ENCODE peak calls at places on chromosome 17, in six cellular contexts. One of them, this sample, is unnamed.

GRCh38 chr17:68738044-68738443 is 136.9 kb upstream of the FAM20A start:
- DNase-seq in stomach: peak
- DNase-seq in prostate gland: no peak
- DNase-seq in IMR-90: no peak
- DNase-seq in Peyer's patch: no peak
- DNase-seq in ovary: peak
- DNase-seq in this sample: no peak

GRCh38 chr17:48799069-48799710 is 17.8 kb downstream of the TTLL6 start:
- DNase-seq in prostate gland: no peak
- DNase-seq in ovary: no peak
- DNase-seq in stomach: no peak
- DNase-seq in IMR-90: no peak
- DNase-seq in Peyer's patch: no peak
- DNase-seq in this sample: no peak

GRCh38 chr17:21171309-21171922 is 42.5 kb downstream of the TMEM11 start:
- DNase-seq in stomach: no peak
- DNase-seq in Peyer's patch: no peak
- DNase-seq in IMR-90: no peak
- DNase-seq in ovary: no peak
- DNase-seq in prostate gland: no peak
- DNase-seq in this sample: no peak

GRCh38 chr17:74186498-74186897 is 17.0 kb upstream of the RPL38 start:
- DNase-seq in stomach: no peak
- DNase-seq in ovary: no peak
- DNase-seq in IMR-90: no peak
- DNase-seq in Peyer's patch: no peak
- DNase-seq in prostate gland: no peak
- DNase-seq in this sample: no peak

GRCh38 chr17:41326173-41327145 is 10.9 kb upstream of the KRTAP17-1 start:
- DNase-seq in stomach: no peak
- DNase-seq in prostate gland: no peak
- DNase-seq in IMR-90: no peak
- DNase-seq in Peyer's patch: no peak
- DNase-seq in ovary: no peak
- DNase-seq in this sample: no peak

GRCh38 chr17:75652934-75653549 is 13.9 kb downstream of the RECQL5 start:
- DNase-seq in ovary: no peak
- DNase-seq in prostate gland: no peak
- DNase-seq in stomach: no peak
- DNase-seq in Peyer's patch: no peak
- DNase-seq in IMR-90: peak
- DNase-seq in this sample: no peak

GRCh38 chr17:16251556-16251955 is 34.5 kb downstream of the PIGL start:
- DNase-seq in stomach: no peak
- DNase-seq in IMR-90: no peak
- DNase-seq in ovary: no peak
- DNase-seq in prostate gland: no peak
- DNase-seq in Peyer's patch: no peak
- DNase-seq in this sample: no peak

GRCh38 chr17:9837551-9838471 is 12.1 kb downstream of the GLP2R start:
- DNase-seq in ovary: peak
- DNase-seq in Peyer's patch: no peak
- DNase-seq in stomach: no peak
- DNase-seq in IMR-90: peak
- DNase-seq in prostate gland: no peak
- DNase-seq in this sample: peak

GRCh38 chr17:39939588-39940419 is 12.3 kb downstream of the LRRC3C start:
- DNase-seq in IMR-90: peak
- DNase-seq in stomach: no peak
- DNase-seq in Peyer's patch: peak
- DNase-seq in prostate gland: no peak
- DNase-seq in ovary: no peak
- DNase-seq in this sample: peak

GRCh38 chr17:32523017-32523680 is 36.4 kb downstream of the CDK5R1 start:
- DNase-seq in IMR-90: no peak
- DNase-seq in Peyer's patch: peak
- DNase-seq in ovary: no peak
- DNase-seq in stomach: no peak
- DNase-seq in prostate gland: no peak
- DNase-seq in this sample: no peak

GRCh38 chr17:41394254-41395016 is 3.0 kb downstream of the KRT31 start:
- DNase-seq in ovary: no peak
- DNase-seq in Peyer's patch: no peak
- DNase-seq in IMR-90: peak
- DNase-seq in prostate gland: peak
- DNase-seq in stomach: no peak
- DNase-seq in this sample: no peak

GRCh38 chr17:83173997-83174858 is 94.8 kb downstream of the METRNL start:
- DNase-seq in IMR-90: peak
- DNase-seq in ovary: no peak
- DNase-seq in Peyer's patch: peak
- DNase-seq in stomach: no peak
- DNase-seq in prostate gland: peak
- DNase-seq in this sample: no peak

GRCh38 chr17:60372790-60373483 is 19.0 kb downstream of the USP32 start:
- DNase-seq in prostate gland: no peak
- DNase-seq in IMR-90: peak
- DNase-seq in ovary: no peak
- DNase-seq in Peyer's patch: no peak
- DNase-seq in stomach: no peak
- DNase-seq in this sample: peak

GRCh38 chr17:74199306-74200092 is 4.0 kb upstream of the RPL38 start:
- DNase-seq in stomach: peak
- DNase-seq in prostate gland: no peak
- DNase-seq in IMR-90: no peak
- DNase-seq in Peyer's patch: peak
- DNase-seq in ovary: no peak
- DNase-seq in this sample: peak

GRCh38 chr17:8476741-8477140 is 41.1 kb downstream of the NDEL1 start:
- DNase-seq in IMR-90: no peak
- DNase-seq in Peyer's patch: no peak
- DNase-seq in ovary: no peak
- DNase-seq in prostate gland: no peak
- DNase-seq in stomach: no peak
- DNase-seq in this sample: no peak

GRCh38 chr17:46192484-46193245 is 564 bp downstream of the KANSL1 start:
- DNase-seq in Peyer's patch: peak
- DNase-seq in stomach: peak
- DNase-seq in prostate gland: peak
- DNase-seq in ovary: peak
- DNase-seq in IMR-90: peak
- DNase-seq in this sample: peak

GRCh38 chr17:48804936-48805411 is 12.1 kb downstream of the TTLL6 start:
- DNase-seq in stomach: peak
- DNase-seq in IMR-90: peak
- DNase-seq in Peyer's patch: peak
- DNase-seq in prostate gland: peak
- DNase-seq in ovary: peak
- DNase-seq in this sample: peak

GRCh38 chr17:81508639-81509047 is 4.0 kb downstream of the ACTG1 start:
- DNase-seq in ovary: no peak
- DNase-seq in Peyer's patch: no peak
- DNase-seq in prostate gland: no peak
- DNase-seq in IMR-90: peak
- DNase-seq in stomach: no peak
- DNase-seq in this sample: no peak
- TF ChIP-seq POLR2A in ovary: no peak
- TF ChIP-seq POLR2A in Peyer's patch: no peak
- TF ChIP-seq POLR2A in prostate gland: no peak
- TF ChIP-seq POLR2A in IMR-90: peak
- TF ChIP-seq POLR2A in stomach: no peak
- TF ChIP-seq POLR2A in this sample: peak

GRCh38 chr17:3963214-3964201 is 729 bp downstream of the ATP2A3 start:
- DNase-seq in prostate gland: no peak
- DNase-seq in Peyer's patch: peak
- DNase-seq in ovary: no peak
- DNase-seq in stomach: peak
- DNase-seq in IMR-90: no peak
- DNase-seq in this sample: no peak
- TF ChIP-seq POLR2A in prostate gland: no peak
- TF ChIP-seq POLR2A in Peyer's patch: no peak
- TF ChIP-seq POLR2A in ovary: no peak
- TF ChIP-seq POLR2A in stomach: no peak
- TF ChIP-seq POLR2A in IMR-90: no peak
- TF ChIP-seq POLR2A in this sample: no peak

GRCh38 chr17:7179317-7180254 is at the start of gene ASGR1:
- DNase-seq in stomach: no peak
- DNase-seq in Peyer's patch: no peak
- DNase-seq in ovary: no peak
- DNase-seq in prostate gland: no peak
- DNase-seq in IMR-90: no peak
- DNase-seq in this sample: no peak
- TF ChIP-seq POLR2A in stomach: no peak
- TF ChIP-seq POLR2A in Peyer's patch: no peak
- TF ChIP-seq POLR2A in ovary: no peak
- TF ChIP-seq POLR2A in prostate gland: no peak
- TF ChIP-seq POLR2A in IMR-90: no peak
- TF ChIP-seq POLR2A in this sample: no peak

GRCh38 chr17:72372185-72372584 is 251.4 kb downstream of the SOX9 start:
- DNase-seq in IMR-90: peak
- DNase-seq in stomach: no peak
- DNase-seq in Peyer's patch: no peak
- DNase-seq in ovary: no peak
- DNase-seq in prostate gland: no peak
- DNase-seq in this sample: no peak
- TF ChIP-seq POLR2A in IMR-90: no peak
- TF ChIP-seq POLR2A in stomach: no peak
- TF ChIP-seq POLR2A in Peyer's patch: no peak
- TF ChIP-seq POLR2A in ovary: no peak
- TF ChIP-seq POLR2A in prostate gland: no peak
- TF ChIP-seq POLR2A in this sample: no peak

DNA sequence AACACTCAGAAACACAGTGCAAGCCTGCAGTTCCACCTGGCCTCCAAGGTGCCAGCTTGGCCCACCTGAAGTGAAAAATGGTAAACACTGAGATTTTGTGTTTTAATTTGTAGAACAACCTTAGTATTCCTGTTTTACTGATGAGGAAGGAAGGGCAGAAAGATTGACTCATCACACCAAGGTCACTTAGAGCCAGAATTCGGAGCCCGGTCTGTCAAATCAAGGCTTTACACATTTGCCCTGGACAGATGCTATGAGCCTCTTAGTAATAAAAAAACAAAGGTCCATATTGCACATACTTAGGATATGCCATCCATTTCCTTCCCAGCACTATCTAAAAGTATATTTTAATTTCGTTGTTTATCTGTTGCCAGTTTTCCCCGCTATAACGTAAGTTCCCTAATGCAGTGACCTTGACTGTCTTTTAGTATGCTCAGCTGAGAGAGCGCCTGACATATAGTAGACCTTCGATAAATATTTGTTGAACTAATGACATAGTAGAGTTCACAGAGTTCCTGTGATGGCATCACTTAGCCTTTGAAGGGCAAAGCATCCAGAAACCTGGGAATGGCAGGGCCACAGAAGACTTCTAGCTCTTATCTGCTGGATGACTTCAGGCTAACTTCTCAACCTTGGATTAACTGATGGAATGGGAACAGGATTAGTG is 7.2 kb upstream of the TBKBP1 start:
- DNase-seq in Peyer's patch: no peak
- DNase-seq in IMR-90: peak
- DNase-seq in stomach: no peak
- DNase-seq in prostate gland: no peak
- DNase-seq in ovary: no peak
- DNase-seq in this sample: no peak
- TF ChIP-seq POLR2A in Peyer's patch: no peak
- TF ChIP-seq POLR2A in IMR-90: no peak
- TF ChIP-seq POLR2A in stomach: no peak
- TF ChIP-seq POLR2A in prostate gland: no peak
- TF ChIP-seq POLR2A in ovary: no peak
- TF ChIP-seq POLR2A in this sample: no peak

GRCh38 chr17:77025781-77026180 is 115.0 kb upstream of the SEC14L1 start:
- DNase-seq in Peyer's patch: no peak
- DNase-seq in stomach: no peak
- DNase-seq in IMR-90: no peak
- DNase-seq in ovary: no peak
- DNase-seq in prostate gland: no peak
- DNase-seq in this sample: no peak

GRCh38 chr17:77020973-77021372 is 119.8 kb upstream of the SEC14L1 start:
- DNase-seq in Peyer's patch: no peak
- DNase-seq in IMR-90: no peak
- DNase-seq in prostate gland: no peak
- DNase-seq in ovary: no peak
- DNase-seq in stomach: no peak
- DNase-seq in this sample: no peak

GRCh38 chr17:77018504-77018903 is 122.3 kb upstream of the SEC14L1 start:
- DNase-seq in prostate gland: no peak
- DNase-seq in ovary: no peak
- DNase-seq in IMR-90: no peak
- DNase-seq in Peyer's patch: no peak
- DNase-seq in stomach: no peak
- DNase-seq in this sample: no peak

GRCh38 chr17:77019955-77020379 is 120.8 kb upstream of the SEC14L1 start:
- DNase-seq in Peyer's patch: no peak
- DNase-seq in stomach: no peak
- DNase-seq in IMR-90: no peak
- DNase-seq in prostate gland: no peak
- DNase-seq in ovary: no peak
- DNase-seq in this sample: no peak

DNA sequence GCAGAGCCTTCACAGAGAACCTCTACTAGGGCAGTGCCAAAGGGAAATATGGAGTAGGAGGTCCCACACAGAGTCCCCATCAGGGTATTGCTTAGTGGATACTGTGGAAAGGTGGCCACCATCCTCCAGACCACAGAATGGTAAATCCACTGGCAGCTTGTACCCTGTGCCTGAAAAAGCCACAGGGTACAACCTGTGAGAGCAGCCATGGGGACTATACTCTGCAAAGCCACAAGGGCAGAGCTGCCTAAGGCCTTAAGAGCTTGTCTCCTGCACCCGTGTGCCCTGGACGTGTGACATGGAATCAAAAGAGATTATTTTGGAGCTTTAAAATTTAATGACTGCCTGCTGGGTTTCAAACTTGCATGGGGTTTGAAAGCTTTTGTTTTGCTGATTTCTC is 118.0 kb upstream of the SEC14L1 start:
- DNase-seq in Peyer's patch: no peak
- DNase-seq in stomach: no peak
- DNase-seq in ovary: no peak
- DNase-seq in IMR-90: no peak
- DNase-seq in prostate gland: no peak
- DNase-seq in this sample: no peak
- TF ChIP-seq POLR2A in Peyer's patch: no peak
- TF ChIP-seq POLR2A in stomach: no peak
- TF ChIP-seq POLR2A in ovary: no peak
- TF ChIP-seq POLR2A in IMR-90: no peak
- TF ChIP-seq POLR2A in prostate gland: no peak
- TF ChIP-seq POLR2A in this sample: no peak

DNA sequence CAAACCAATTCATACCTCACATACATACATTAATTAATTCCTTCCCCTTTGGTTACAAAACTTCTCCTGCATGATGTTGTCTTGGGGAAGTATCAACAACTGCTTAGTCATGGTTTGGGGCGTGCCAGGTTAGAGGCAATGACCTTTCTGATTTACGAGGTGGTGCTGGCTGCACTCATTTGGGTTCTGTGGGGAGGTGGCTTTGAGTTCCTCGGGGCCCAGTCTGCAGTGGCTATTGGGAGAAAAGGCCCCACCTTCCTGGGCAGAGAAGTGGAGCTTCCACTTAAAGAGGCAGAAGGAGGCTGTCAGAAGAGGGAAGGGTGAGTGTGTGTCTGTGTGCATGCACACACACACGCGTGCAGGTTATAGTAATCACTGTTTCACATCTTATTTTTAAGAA is 10.2 kb upstream of the ETV4 start:
- DNase-seq in Peyer's patch: no peak
- DNase-seq in prostate gland: no peak
- DNase-seq in stomach: peak
- DNase-seq in ovary: no peak
- DNase-seq in IMR-90: peak
- DNase-seq in this sample: peak
- TF ChIP-seq POLR2A in Peyer's patch: no peak
- TF ChIP-seq POLR2A in prostate gland: no peak
- TF ChIP-seq POLR2A in stomach: no peak
- TF ChIP-seq POLR2A in ovary: no peak
- TF ChIP-seq POLR2A in IMR-90: no peak
- TF ChIP-seq POLR2A in this sample: no peak